ENCODE peak calls at places on chromosomes 1 and 21, in four cellular contexts. K is stomach, W is uterus, S is lung. O is an unnamed sample.

GRCh38 chr1:228765543-228765942 is 30.3 kb downstream of the RHOU start:
- DNase-seq in K (peak; percentile 26), W (no peak), S (no peak), O (no peak)

GRCh38 chr1:45954401-45954847 is 151.0 kb downstream of the MAST2 start:
- DNase-seq in K (no peak), W (no peak), S (no peak), O (peak; percentile 70)

GRCh38 chr1:168504064-168504837 is 39.5 kb downstream of the XCL2 start:
- DNase-seq in K (peak; percentile 30), W (no peak), S (peak; percentile 58), O (no peak)

GRCh38 chr1:160859166-160859565 is 3.5 kb downstream of the CD244 start:
- DNase-seq in K (no peak), W (no peak), S (no peak), O (no peak)

GRCh38 chr1:7513081-7513480 is 258.0 kb upstream of the VAMP3 start:
- DNase-seq in K (no peak), W (no peak), S (no peak), O (no peak)

GRCh38 chr1:25210728-25211127 is 21.6 kb downstream of the SYF2 start:
- DNase-seq in K (peak; percentile 8), W (no peak), S (no peak), O (no peak)

GRCh38 chr1:100304921-100305320 is 38.9 kb downstream of the RTCA start:
- DNase-seq in K (no peak), W (no peak), S (no peak), O (no peak)

GRCh38 chr1:212699104-212699838 is 369 bp downstream of the BATF3 start:
- DNase-seq in K (peak; percentile 52), W (no peak), S (peak; percentile 46), O (no peak)

GRCh38 chr1:43284711-43285110 is 670 bp downstream of the C1orf210 start:
- DNase-seq in K (no peak), W (no peak), S (no peak), O (no peak)
- H3K4me3 ChIP-seq in K (peak overlapping the region; percentile 48), W (no peak overlapping the region), S (no peak overlapping the region), O (no peak overlapping the region)

GRCh38 chr1:202131956-202132821 is 9.5 kb downstream of the GPR37L1 start:
- DNase-seq in K (peak; percentile 46), W (peak; percentile 82), S (peak; percentile 74), O (no peak)
- H3K36me3 ChIP-seq in K (peaks cover 48% of the 10 kb centered on the region), W (no peaks in the 10 kb centered on the region), S (peaks cover 14% of the 10 kb centered on the region), O (peaks cover 2% of the 10 kb centered on the region)

GRCh38 chr1:226403522-226404034 is 4.3 kb downstream of the PARP1 start:
- DNase-seq in K (no peak), W (no peak), S (no peak), O (no peak)
- TF ChIP-seq CTCF in K (no peak), W (no peak), S (no peak), O (peak; percentile 43)

GRCh38 chr21:19969156-19969555 is 1029.1 kb upstream of the NCAM2 start:
- DNase-seq in K (no peak), W (no peak), S (no peak), O (no peak)
- H3K4me3 ChIP-seq in K (no peak overlapping the region), W (no peak overlapping the region), S (no peak overlapping the region), O (no peak overlapping the region)

DNA sequence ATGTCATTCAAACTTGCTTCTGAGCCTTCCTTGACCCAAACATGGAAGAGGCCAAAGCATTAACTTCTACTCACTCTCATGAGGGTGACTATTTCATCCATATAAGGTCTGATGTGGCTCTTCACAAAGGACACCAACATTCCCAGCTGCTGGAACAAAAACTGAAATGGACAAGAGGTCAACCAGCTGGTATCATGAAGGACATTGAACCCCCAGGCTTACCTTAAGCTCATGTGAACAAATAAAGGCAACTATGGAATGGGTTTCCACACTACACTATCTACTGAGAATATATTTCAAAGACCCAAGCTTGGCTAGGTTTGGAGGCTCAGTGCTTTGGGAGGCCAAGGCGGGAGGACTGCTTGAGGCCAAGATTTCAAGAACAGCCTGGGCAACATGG is 26.9 kb downstream of the ANGPTL7 start:
- DNase-seq in K (no peak), W (no peak), S (no peak), O (no peak)
- H3K36me3 ChIP-seq in K (peaks cover 100% of the 10 kb centered on the region), W (no peaks in the 10 kb centered on the region), S (peaks cover 42% of the 10 kb centered on the region), O (peaks cover 5% of the 10 kb centered on the region)

GRCh38 chr1:50077273-50077672 is 31.4 kb upstream of the ELAVL4 start:
- DNase-seq in K (no peak), W (no peak), S (no peak), O (no peak)

GRCh38 chr1:50084389-50084788 is 24.3 kb upstream of the ELAVL4 start:
- DNase-seq in K (no peak), W (no peak), S (no peak), O (no peak)

GRCh38 chr1:50080904-50081586 is 27.7 kb upstream of the ELAVL4 start:
- DNase-seq in K (no peak), W (no peak), S (no peak), O (no peak)
- TF ChIP-seq CTCF in K (peak; percentile 12), W (no peak), S (no peak), O (peak; percentile 38)

GRCh38 chr1:43541721-43542401 is 11.2 kb downstream of the PTPRF start:
- DNase-seq in K (peak; percentile 91), W (peak; percentile 81), S (peak; percentile 77), O (no peak)

GRCh38 chr1:43539726-43540434 is 9.2 kb downstream of the PTPRF start:
- DNase-seq in K (no peak), W (no peak), S (no peak), O (no peak)

GRCh38 chr1:43540653-43541071 is 10.0 kb downstream of the PTPRF start:
- DNase-seq in K (no peak), W (peak; percentile 82), S (no peak), O (no peak)

GRCh38 chr1:43542515-43543458 is 12.1 kb downstream of the PTPRF start:
- DNase-seq in K (no peak), W (no peak), S (no peak), O (no peak)

DNA sequence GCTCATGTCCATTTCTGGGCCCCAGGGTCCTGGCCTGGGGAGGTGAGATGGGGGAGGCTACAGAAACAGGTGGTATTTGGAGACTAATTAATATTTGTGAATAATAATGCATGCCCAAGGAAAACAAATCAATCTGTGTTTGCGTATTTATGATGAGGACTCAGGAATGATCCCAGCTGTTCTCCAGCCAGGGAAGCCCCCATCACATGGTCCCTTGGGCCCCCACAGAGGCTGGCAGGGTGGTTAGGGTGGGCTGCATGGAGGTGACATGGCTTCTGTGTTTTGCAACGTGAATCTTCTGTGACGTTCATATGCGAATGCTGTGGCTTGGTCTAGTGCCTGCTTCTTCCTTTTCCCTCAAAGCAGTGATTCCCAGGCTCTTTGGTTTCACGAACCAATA is 10.5 kb downstream of the PTPRF start:
- DNase-seq in K (no peak), W (no peak), S (no peak), O (no peak)
- H3K4me3 ChIP-seq in K (no peak overlapping the region), W (no peak overlapping the region), S (no peak overlapping the region), O (no peak overlapping the region)